ENCODE peak calls at places on chromosomes 12 and 14, in six cellular contexts. X is upper lobe of left lung, G is prostate gland, S is heart left ventricle, I is body of pancreas, V is cardiac muscle cell. L is an unnamed sample.

GRCh38 chr12:79512068-79512467 is 178.7 kb downstream of the PAWR start:
- DNase-seq in X (no peak), G (no peak), S (no peak), I (no peak), V (no peak), L (no peak)

GRCh38 chr12:67419810-67420209 is 150.7 kb downstream of the CAND1 start:
- DNase-seq in X (no peak), G (no peak), S (no peak), I (no peak), V (no peak), L (no peak)

GRCh38 chr12:119179335-119180021 is 747 bp downstream of the HSPB8 start:
- DNase-seq in X (peak; percentile 81), G (peak; percentile 26), S (peak; percentile 67), I (peak; percentile 73), V (peak; percentile 44), L (no peak)

GRCh38 chr12:124713041-124713435 is 145.6 kb upstream of the NCOR2 start:
- DNase-seq in X (peak; percentile 79), G (no peak), S (peak; percentile 84), I (no peak), V (peak; percentile 18), L (peak; percentile 91)

GRCh38 chr12:5665615-5666014 is 233.7 kb downstream of the NTF3 start:
- DNase-seq in X (no peak), G (no peak), S (no peak), I (no peak), V (no peak), L (no peak)

GRCh38 chr14:97277711-97278110 is 480.5 kb downstream of the VRK1 start:
- DNase-seq in X (no peak), G (no peak), S (no peak), I (no peak), V (no peak), L (no peak)

GRCh38 chr14:104386281-104386841 is 193.2 kb upstream of the C14orf180 start:
- DNase-seq in X (no peak), G (no peak), S (peak; percentile 17), I (no peak), V (no peak), L (no peak)

GRCh38 chr12:69028941-69029729 is 96.2 kb upstream of the CPM start:
- DNase-seq in X (no peak), G (no peak), S (no peak), I (no peak), V (peak; percentile 26), L (no peak)

GRCh38 chr12:68743416-68743815 is 2.6 kb upstream of the SLC35E3 start:
- DNase-seq in X (no peak), G (no peak), S (no peak), I (no peak), V (no peak), L (no peak)

GRCh38 chr14:54627325-54627717 is 60.4 kb downstream of the SAMD4A start:
- DNase-seq in X (no peak), G (no peak), S (no peak), I (no peak), V (no peak), L (no peak)

GRCh38 chr14:99181804-99182520 is 90.0 kb downstream of the BCL11B start:
- DNase-seq in X (no peak), G (no peak), S (no peak), I (no peak), V (no peak), L (no peak)

GRCh38 chr12:25162866-25163265 is 32.1 kb downstream of the DNAI7 start:
- DNase-seq in X (no peak), G (no peak), S (no peak), I (no peak), V (no peak), L (no peak)

GRCh38 chr12:47394070-47394469 is 311.8 kb downstream of the RPAP3 start:
- DNase-seq in X (no peak), G (no peak), S (no peak), I (no peak), V (peak; percentile 11), L (no peak)

GRCh38 chr12:49843871-49844437 is 1.0 kb upstream of the BCDIN3D start:
- DNase-seq in X (no peak), G (no peak), S (no peak), I (no peak), V (no peak), L (no peak)

GRCh38 chr12:4505381-4505986 is 33.2 kb upstream of the RAD51AP1 start:
- DNase-seq in X (no peak), G (no peak), S (no peak), I (no peak), V (peak; percentile 13), L (no peak)

GRCh38 chr12:116483959-116484699 is 75.1 kb upstream of the MAP1LC3B2 start:
- DNase-seq in X (no peak), G (no peak), S (no peak), I (no peak), V (peak; percentile 28), L (no peak)

GRCh38 chr12:116484807-116485206 is 74.4 kb upstream of the MAP1LC3B2 start:
- DNase-seq in X (no peak), G (no peak), S (no peak), I (no peak), V (peak; percentile 34), L (no peak)

GRCh38 chr12:116490481-116490880 is 68.7 kb upstream of the MAP1LC3B2 start:
- DNase-seq in X (no peak), G (no peak), S (no peak), I (no peak), V (peak; percentile 62), L (no peak)

GRCh38 chr12:116492703-116493324 is 66.4 kb upstream of the MAP1LC3B2 start:
- DNase-seq in X (no peak), G (no peak), S (no peak), I (no peak), V (peak; percentile 62), L (no peak)

GRCh38 chr12:116489116-116489515 is 70.1 kb upstream of the MAP1LC3B2 start:
- DNase-seq in X (no peak), G (no peak), S (no peak), I (no peak), V (no peak), L (no peak)
- TF ChIP-seq CTCF in X (no peak), G (no peak), S (no peak), I (no peak), V (no peak), L (no peak)

GRCh38 chr12:106601031-106601430 is 18.2 kb downstream of the RFX4 start:
- DNase-seq in X (no peak), G (no peak), S (no peak), I (no peak), V (no peak), L (no peak)
- TF ChIP-seq CTCF in X (no peak), G (no peak), S (no peak), I (no peak), V (no peak), L (no peak)

DNA sequence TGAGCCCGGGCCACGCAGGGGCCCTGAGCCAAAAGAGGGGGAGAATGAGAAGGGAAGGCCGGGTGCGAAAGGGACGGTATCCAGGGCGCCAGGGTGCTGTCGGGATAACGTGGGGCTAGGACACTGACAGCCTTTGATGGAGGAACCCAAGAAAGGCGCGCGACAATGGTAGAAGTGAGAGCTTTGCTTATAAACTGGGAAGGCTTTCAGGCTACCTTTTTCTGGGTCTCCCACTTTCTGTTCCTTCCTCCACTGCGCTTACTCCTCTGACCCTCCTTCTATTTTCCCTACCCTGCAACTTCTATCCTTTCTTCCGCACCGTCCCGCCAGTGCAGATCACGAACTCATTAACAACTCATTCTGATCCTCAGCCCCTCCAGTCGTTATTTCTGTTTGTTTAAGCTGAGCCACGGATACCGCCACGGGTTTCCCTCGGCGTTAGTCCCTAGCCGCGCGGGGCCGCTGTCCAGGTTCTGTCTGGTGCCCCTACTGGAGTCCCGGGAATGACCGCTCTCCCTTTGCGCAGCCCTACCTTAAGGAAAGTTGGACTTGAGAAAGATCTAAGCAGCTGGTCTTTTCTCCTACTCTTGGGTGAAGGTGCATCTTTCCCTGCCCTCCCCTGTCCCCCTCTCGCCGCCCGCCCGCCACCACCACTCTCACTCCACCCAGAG is 3.0 kb downstream of the SSTR1 start:
- DNase-seq in X (no peak), G (no peak), S (no peak), I (peak; percentile 29), V (peak; percentile 69), L (no peak)
- TF ChIP-seq CTCF in X (no peak), G (no peak), S (peak; percentile 9), I (peak; percentile 9), V (peak; percentile 54), L (no peak)

GRCh38 chr12:26179829-26180228 is 15.5 kb upstream of the SSPN start:
- DNase-seq in X (no peak), G (peak; percentile 56), S (no peak), I (no peak), V (no peak), L (no peak)

GRCh38 chr12:26173153-26173552 is 22.2 kb upstream of the SSPN start:
- DNase-seq in X (no peak), G (no peak), S (no peak), I (no peak), V (no peak), L (no peak)

GRCh38 chr12:26177303-26177702 is 18.1 kb upstream of the SSPN start:
- DNase-seq in X (no peak), G (no peak), S (no peak), I (no peak), V (no peak), L (no peak)

GRCh38 chr12:26172478-26172877 is 22.9 kb upstream of the SSPN start:
- DNase-seq in X (no peak), G (no peak), S (no peak), I (no peak), V (no peak), L (no peak)

GRCh38 chr12:26176725-26177124 is 18.6 kb upstream of the SSPN start:
- DNase-seq in X (no peak), G (no peak), S (no peak), I (no peak), V (no peak), L (no peak)
- TF ChIP-seq CTCF in X (no peak), G (no peak), S (no peak), I (no peak), V (no peak), L (no peak)

GRCh38 chr12:92928962-92929915 is at the start of gene EEA1:
- DNase-seq in X (peak; percentile 98), G (peak; percentile 97), S (peak; percentile 98), I (peak; percentile 98), V (peak; percentile 98), L (peak; percentile 97)
- TF ChIP-seq CTCF in X (peak; percentile 38), G (peak; percentile 51), S (peak; percentile 45), I (peak; percentile 3), V (no peak), L (no peak)

DNA sequence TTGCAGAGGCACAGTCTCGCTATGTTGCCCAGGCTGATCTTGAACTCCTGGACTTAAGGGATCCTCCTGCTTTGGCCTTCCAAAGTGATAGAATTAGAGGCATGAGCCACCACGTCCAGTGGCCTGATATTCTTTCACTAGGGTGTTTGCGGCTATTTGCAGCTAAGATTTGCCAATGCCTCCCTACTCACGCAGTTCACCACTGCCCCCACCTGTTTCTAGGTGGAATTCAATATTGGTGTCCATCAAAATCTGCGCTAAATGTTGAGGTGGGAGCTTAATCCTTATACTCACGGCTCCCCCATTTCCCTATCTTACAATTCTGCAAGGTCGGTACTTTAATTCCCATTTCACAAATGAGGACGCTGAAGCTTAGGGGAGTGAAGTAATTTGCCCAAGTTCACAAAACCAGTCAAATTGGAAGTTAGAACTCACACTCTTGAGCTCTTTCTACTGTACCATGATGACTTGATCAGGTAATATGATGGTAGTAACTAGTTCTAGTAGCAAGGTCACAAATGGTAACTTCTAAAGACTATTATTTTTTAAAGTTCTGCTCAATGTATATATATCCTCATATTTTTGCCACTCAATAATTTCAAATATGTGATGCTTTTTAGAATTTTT is 22.1 kb upstream of the LRRC9 start:
- DNase-seq in X (no peak), G (peak; percentile 30), S (no peak), I (peak; percentile 16), V (peak; percentile 47), L (no peak)
- TF ChIP-seq CTCF in X (peak; percentile 48), G (peak; percentile 52), S (no peak), I (peak; percentile 54), V (peak; percentile 54), L (peak; percentile 41)

L was measured in right atrium auricular region.